ENCODE peak calls at places on chromosome 10, in eight cellular contexts. T, C, V, K, I, H, B and Q are unnamed samples.

GRCh38 chr10:119319161-119319919 is 112.0 kb downstream of the GRK5 start:
- DNase-seq in T (no peak), C (no peak), V (no peak), K (peak), I (no peak), H (no peak), B (no peak), Q (no peak)

GRCh38 chr10:68302503-68302823 is 29.4 kb upstream of the HNRNPH3 start:
- DNase-seq in T (no peak), C (no peak), V (no peak), K (no peak), I (no peak), H (no peak), B (no peak), Q (no peak)

GRCh38 chr10:82310839-82311238 is 435.8 kb downstream of the NRG3 start:
- DNase-seq in T (no peak), C (no peak), V (no peak), K (no peak), I (no peak), H (no peak), B (no peak), Q (no peak)

GRCh38 chr10:58660577-58661255 is 148.0 kb downstream of the BICC1 start:
- DNase-seq in T (no peak), C (no peak), V (no peak), K (no peak), I (no peak), H (no peak), B (no peak), Q (peak)

GRCh38 chr10:52551036-52551435 is 221.5 kb downstream of the MBL2 start:
- DNase-seq in T (no peak), C (no peak), V (no peak), K (no peak), I (no peak), H (no peak), B (no peak), Q (no peak)

GRCh38 chr10:128369101-128369650 is 243.0 kb upstream of the MKI67 start:
- DNase-seq in T (no peak), C (no peak), V (no peak), K (no peak), I (no peak), H (no peak), B (no peak), Q (no peak)

GRCh38 chr10:117477961-117478670 is 64.4 kb upstream of the EMX2 start:
- DNase-seq in T (no peak), C (no peak), V (no peak), K (peak), I (no peak), H (no peak), B (no peak), Q (no peak)

GRCh38 chr10:13978844-13979227 is 351.9 kb downstream of the FRMD4A start:
- DNase-seq in T (no peak), C (no peak), V (no peak), K (no peak), I (no peak), H (no peak), B (no peak), Q (no peak)

GRCh38 chr10:117619200-117619599 is 76.7 kb downstream of the EMX2 start:
- DNase-seq in T (no peak), C (no peak), V (no peak), K (no peak), I (no peak), H (no peak), B (no peak), Q (no peak)

GRCh38 chr10:131496351-131497052 is 185.0 kb upstream of the TCERG1L start:
- DNase-seq in T (no peak), C (no peak), V (no peak), K (no peak), I (no peak), H (no peak), B (no peak), Q (no peak)

GRCh38 chr10:97025613-97026242 is 160.0 kb downstream of the SLIT1 start:
- DNase-seq in T (peak), C (peak), V (peak), K (no peak), I (no peak), H (peak), B (no peak), Q (peak)

GRCh38 chr10:121459765-121460453 is 138.3 kb downstream of the FGFR2 start:
- DNase-seq in T (no peak), C (no peak), V (no peak), K (no peak), I (no peak), H (no peak), B (no peak), Q (no peak)

GRCh38 chr10:100168313-100168643 is 17.6 kb downstream of the ERLIN1 start:
- DNase-seq in T (no peak), C (no peak), V (no peak), K (no peak), I (no peak), H (no peak), B (no peak), Q (no peak)

GRCh38 chr10:69004821-69005220 is 16.2 kb downstream of the KIFBP start:
- DNase-seq in T (no peak), C (no peak), V (peak), K (peak), I (no peak), H (no peak), B (no peak), Q (no peak)

GRCh38 chr10:6234371-6234770 is 31.6 kb downstream of the PFKFB3 start:
- DNase-seq in T (no peak), C (no peak), V (no peak), K (no peak), I (no peak), H (no peak), B (no peak), Q (no peak)

GRCh38 chr10:29620112-29620690 is 14.6 kb downstream of the SVIL start:
- DNase-seq in T (no peak), C (no peak), V (no peak), K (no peak), I (no peak), H (no peak), B (no peak), Q (no peak)

GRCh38 chr10:86690231-86690630 is 21.9 kb downstream of the LDB3 start:
- DNase-seq in T (no peak), C (no peak), V (no peak), K (no peak), I (no peak), H (peak), B (no peak), Q (no peak)

GRCh38 chr10:21870849-21871248 is 132.7 kb downstream of the DNAJC1 start:
- DNase-seq in T (no peak), C (no peak), V (no peak), K (no peak), I (no peak), H (no peak), B (no peak), Q (no peak)

GRCh38 chr10:14656052-14656451 is 118.6 kb downstream of the FAM107B start:
- DNase-seq in T (no peak), C (no peak), V (no peak), K (no peak), I (no peak), H (no peak), B (no peak), Q (no peak)

GRCh38 chr10:13788701-13789447 is 202.1 kb downstream of the PRPF18 start:
- DNase-seq in T (no peak), C (no peak), V (no peak), K (no peak), I (peak), H (peak), B (no peak), Q (no peak)

GRCh38 chr10:46270086-46270811 is 16.5 kb upstream of the ANTXRL start:
- DNase-seq in T (peak), C (no peak), V (no peak), K (no peak), I (no peak), H (no peak), B (no peak), Q (no peak)

GRCh38 chr10:113945075-113945686 is 90.7 kb downstream of the NHLRC2 start:
- DNase-seq in T (no peak), C (no peak), V (no peak), K (peak), I (no peak), H (no peak), B (no peak), Q (no peak)

GRCh38 chr10:29039091-29039490 is 249.8 kb upstream of the LYZL1 start:
- DNase-seq in T (no peak), C (no peak), V (no peak), K (no peak), I (no peak), H (no peak), B (no peak), Q (no peak)

GRCh38 chr10:88642991-88643390 is 21.3 kb upstream of the LIPF start:
- DNase-seq in T (no peak), C (no peak), V (no peak), K (peak), I (no peak), H (no peak), B (no peak), Q (peak)

GRCh38 chr10:112471878-112472487 is 25.0 kb downstream of the VTI1A start:
- DNase-seq in T (no peak), C (no peak), V (peak), K (peak), I (no peak), H (no peak), B (no peak), Q (peak)

GRCh38 chr10:44981172-44982113 is 2.8 kb upstream of the DEPP1 start:
- DNase-seq in T (no peak), C (no peak), V (peak), K (peak), I (no peak), H (peak), B (peak), Q (no peak)

GRCh38 chr10:86652361-86653202 is 1.8 kb upstream of the OPN4 start:
- DNase-seq in T (no peak), C (no peak), V (no peak), K (no peak), I (no peak), H (no peak), B (peak), Q (no peak)

GRCh38 chr10:43249151-43249961 is 17.5 kb downstream of the RASGEF1A start:
- DNase-seq in T (peak), C (no peak), V (no peak), K (no peak), I (no peak), H (peak), B (peak), Q (no peak)

GRCh38 chr10:112898540-112899395 is 51.3 kb upstream of the TCF7L2 start:
- DNase-seq in T (no peak), C (no peak), V (peak), K (no peak), I (no peak), H (peak), B (no peak), Q (peak)

GRCh38 chr10:12097791-12098190 is 29.0 kb downstream of the DHTKD1 start:
- DNase-seq in T (no peak), C (no peak), V (no peak), K (no peak), I (no peak), H (no peak), B (no peak), Q (no peak)

GRCh38 chr10:118950190-118950658 is 79.3 kb upstream of the NANOS1 start:
- DNase-seq in T (no peak), C (no peak), V (no peak), K (peak), I (no peak), H (no peak), B (no peak), Q (no peak)

GRCh38 chr10:7686351-7687171 is 16.6 kb upstream of the ITIH2 start:
- DNase-seq in T (no peak), C (no peak), V (peak), K (no peak), I (no peak), H (no peak), B (no peak), Q (no peak)

GRCh38 chr10:106714734-106715368 is 449.7 kb downstream of the SORCS1 start:
- DNase-seq in T (no peak), C (no peak), V (no peak), K (no peak), I (no peak), H (no peak), B (no peak), Q (no peak)

GRCh38 chr10:67256984-67257383 is 331.1 kb downstream of the LRRTM3 start:
- DNase-seq in T (no peak), C (no peak), V (no peak), K (no peak), I (no peak), H (no peak), B (no peak), Q (no peak)

GRCh38 chr10:110863956-110864355 is 7.8 kb upstream of the PDCD4 start:
- DNase-seq in T (peak), C (no peak), V (no peak), K (no peak), I (no peak), H (no peak), B (no peak), Q (no peak)
- H3K27ac ChIP-seq in T (peak), C (peak), V (no peak), K (peak), I (peak), H (no peak), B (no peak), Q (no peak)

GRCh38 chr10:75395171-75395954 is 6.2 kb downstream of the ZNF503 start:
- DNase-seq in T (no peak), C (no peak), V (no peak), K (no peak), I (peak), H (peak), B (no peak), Q (peak)
- TF ChIP-seq CTCF in T (peak), C (peak), V (peak), K (peak), I (peak), H (peak), B (peak), Q (peak)

GRCh38 chr10:51137741-51138529 is 63.6 kb downstream of the PRKG1 start:
- DNase-seq in T (no peak), C (no peak), V (no peak), K (peak), I (no peak), H (no peak), B (no peak), Q (no peak)

GRCh38 chr10:51145388-51145787 is 71.1 kb downstream of the PRKG1 start:
- DNase-seq in T (no peak), C (no peak), V (no peak), K (no peak), I (no peak), H (no peak), B (no peak), Q (no peak)

GRCh38 chr10:51139176-51139575 is 64.9 kb downstream of the PRKG1 start:
- DNase-seq in T (no peak), C (no peak), V (no peak), K (no peak), I (no peak), H (no peak), B (no peak), Q (no peak)

GRCh38 chr10:51144161-51144781 is 70.0 kb downstream of the PRKG1 start:
- DNase-seq in T (no peak), C (no peak), V (no peak), K (no peak), I (no peak), H (no peak), B (no peak), Q (no peak)

DNA sequence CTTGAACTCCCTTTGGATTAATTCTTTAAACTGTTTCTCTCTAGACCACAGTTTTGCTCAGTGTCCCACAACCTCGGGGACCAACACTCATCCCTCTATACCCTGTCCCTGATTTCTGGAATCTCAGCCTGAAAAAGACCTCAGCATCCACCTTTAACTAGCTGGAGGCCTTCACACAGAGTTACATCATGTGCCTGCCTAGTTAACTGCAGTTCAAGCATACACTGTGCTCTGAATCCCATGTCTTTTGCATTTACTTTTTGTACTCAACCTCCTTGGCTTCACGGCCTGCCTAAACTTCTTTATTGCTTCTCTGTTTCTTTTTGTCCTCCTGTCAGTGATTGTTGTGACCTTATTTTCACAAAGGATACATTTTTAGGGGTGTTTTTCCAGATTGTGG is 66.7 kb downstream of the PRKG1 start:
- DNase-seq in T (no peak), C (no peak), V (no peak), K (no peak), I (no peak), H (no peak), B (no peak), Q (no peak)
- H3K27ac ChIP-seq in T (no peak), C (no peak), V (no peak), K (no peak), I (no peak), H (no peak), B (no peak), Q (no peak)

GRCh38 chr10:70621497-70622078 is 19.0 kb upstream of the PRF1 start:
- DNase-seq in T (no peak), C (no peak), V (no peak), K (no peak), I (no peak), H (no peak), B (no peak), Q (no peak)

GRCh38 chr10:70620020-70620289 is 17.4 kb upstream of the PRF1 start:
- DNase-seq in T (no peak), C (no peak), V (no peak), K (no peak), I (no peak), H (no peak), B (no peak), Q (no peak)

GRCh38 chr10:70617798-70618568 is 15.4 kb upstream of the PRF1 start:
- DNase-seq in T (no peak), C (no peak), V (no peak), K (no peak), I (no peak), H (no peak), B (no peak), Q (no peak)

GRCh38 chr10:70618663-70619062 is 16.1 kb upstream of the PRF1 start:
- DNase-seq in T (no peak), C (no peak), V (no peak), K (no peak), I (no peak), H (no peak), B (no peak), Q (no peak)

DNA sequence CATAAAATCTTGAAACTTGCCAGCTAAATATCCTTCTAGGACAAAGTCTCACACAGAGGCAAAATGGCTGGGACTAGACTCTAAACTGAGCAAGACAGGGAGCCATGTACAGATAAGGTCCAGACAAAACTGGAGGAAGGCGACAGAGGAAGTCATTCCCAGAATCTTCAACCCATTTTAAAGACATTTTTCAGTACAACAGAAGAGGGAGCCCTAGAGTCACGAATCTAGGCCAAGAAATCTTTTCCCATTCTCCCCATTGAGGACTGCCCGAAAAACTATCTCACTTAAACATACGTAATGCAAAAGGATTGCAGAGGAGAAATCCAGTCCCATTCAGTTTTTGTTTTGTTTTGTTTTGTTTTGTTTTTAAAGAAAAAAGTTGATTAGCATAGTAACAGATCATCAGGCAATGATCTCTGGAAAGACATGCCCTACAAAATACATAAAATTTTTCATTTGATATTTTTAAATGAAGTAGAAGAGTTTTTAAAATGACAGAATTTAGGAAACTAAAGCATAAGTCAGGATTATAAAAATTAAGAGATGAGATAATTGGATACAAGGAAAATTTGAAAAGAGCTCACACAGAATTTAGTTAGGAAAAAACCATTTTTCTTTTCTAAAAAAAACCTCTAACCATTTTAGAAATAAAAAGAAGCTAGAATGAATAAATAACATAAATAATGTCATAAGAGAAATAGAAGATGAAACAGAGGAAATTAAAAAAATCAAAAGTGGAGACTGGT is 16.9 kb upstream of the PRF1 start:
- DNase-seq in T (no peak), C (no peak), V (no peak), K (peak), I (no peak), H (no peak), B (no peak), Q (peak)
- TF ChIP-seq CTCF in T (no peak), C (no peak), V (no peak), K (no peak), I (peak), H (peak), B (peak), Q (peak)

GRCh38 chr10:71603190-71603589 is 116.4 kb downstream of the C10orf105 start:
- DNase-seq in T (no peak), C (no peak), V (no peak), K (no peak), I (no peak), H (no peak), B (no peak), Q (no peak)
- H3K27ac ChIP-seq in T (no peak), C (no peak), V (no peak), K (no peak), I (no peak), H (no peak), B (no peak), Q (no peak)